ENCODE peak calls at places on chromosomes 12 and 14, in six cellular contexts. E, P, G, Q, R and I are unnamed samples.

GRCh38 chr12:72178244-72178643 is 93.9 kb upstream of the TRHDE start:
- DNase-seq in E (no peak), R (no peak), P (no peak), G (no peak), Q (no peak), I (no peak)

GRCh38 chr14:93042968-93043940 is 72.5 kb downstream of the ITPK1 start:
- DNase-seq in Q (no peak), E (no peak), P (peak), R (no peak), G (peak), I (peak)

GRCh38 chr14:96362071-96362964 is 823 bp downstream of the ATG2B start:
- DNase-seq in P (no peak), E (no peak), R (peak), Q (peak), G (peak), I (peak)

GRCh38 chr12:116677202-116677651 is 60.6 kb downstream of the SPRING1 start:
- DNase-seq in P (no peak), R (no peak), Q (no peak), G (no peak), E (no peak), I (no peak)

GRCh38 chr14:32397871-32398640 is 69.0 kb downstream of the AKAP6 start:
- DNase-seq in P (peak), E (no peak), R (no peak), Q (no peak), G (no peak), I (no peak)

GRCh38 chr14:31777312-31777711 is 216.1 kb downstream of the NUBPL start:
- DNase-seq in R (no peak), G (no peak), Q (no peak), E (no peak), P (no peak), I (no peak)

GRCh38 chr12:75692883-75693282 is 181.5 kb upstream of the KRR1 start:
- DNase-seq in E (no peak), R (no peak), P (no peak), Q (no peak), G (no peak), I (no peak)

GRCh38 chr12:129629901-129630300 is 273.9 kb downstream of the TMEM132D start:
- DNase-seq in P (no peak), Q (peak), E (no peak), G (no peak), R (no peak), I (no peak)

GRCh38 chr12:52630104-52630500 is 11.7 kb upstream of the KRT73 start:
- DNase-seq in G (no peak), E (no peak), Q (no peak), R (no peak), P (no peak), I (no peak)

GRCh38 chr12:31958601-31959000 is 614 bp upstream of the RESF1 start:
- DNase-seq in R (no peak), P (no peak), G (no peak), E (no peak), Q (no peak), I (peak)

GRCh38 chr14:77882631-77883030 is 82.7 kb downstream of the ADCK1 start:
- DNase-seq in P (no peak), E (no peak), G (no peak), R (no peak), Q (no peak), I (peak)

GRCh38 chr14:53384073-53384472 is 230.9 kb upstream of the DDHD1 start:
- DNase-seq in P (no peak), E (no peak), G (no peak), R (no peak), Q (no peak), I (no peak)

GRCh38 chr14:51564986-51565604 is 86.6 kb upstream of the FRMD6 start:
- DNase-seq in Q (no peak), R (no peak), E (no peak), G (peak), P (no peak), I (no peak)

GRCh38 chr14:34461334-34462131 is 507 bp downstream of the SPTSSA start:
- DNase-seq in P (no peak), G (peak), Q (peak), E (peak), R (no peak), I (peak)

GRCh38 chr12:55658635-55659391 is 22.1 kb downstream of the OR10P1 start:
- DNase-seq in E (no peak), R (no peak), G (no peak), Q (no peak), P (no peak), I (no peak)

GRCh38 chr12:12685305-12685704 is 10.7 kb downstream of the GPR19 start:
- DNase-seq in Q (no peak), R (no peak), E (no peak), G (peak), P (no peak), I (peak)

GRCh38 chr12:100388382-100388781 is 31.5 kb downstream of the SLC17A8 start:
- DNase-seq in P (no peak), Q (no peak), G (no peak), E (no peak), R (no peak), I (no peak)

GRCh38 chr12:113190761-113191160 is 5.2 kb downstream of the RITA1 start:
- DNase-seq in P (no peak), Q (no peak), E (no peak), G (peak), R (no peak), I (peak)

GRCh38 chr14:22650960-22651521 is 6.9 kb upstream of the OR6J1 start:
- DNase-seq in P (no peak), Q (peak), R (no peak), E (no peak), G (no peak), I (peak)

GRCh38 chr14:67487937-67488893 is at the start of gene TMEM229B:
- DNase-seq in R (peak), P (no peak), Q (peak), E (peak), G (no peak), I (no peak)

GRCh38 chr14:104880584-104881210 is 15.6 kb downstream of the CEP170B start:
- DNase-seq in G (no peak), P (no peak), R (no peak), Q (no peak), E (no peak), I (no peak)

GRCh38 chr12:114746297-114747074 is 62.5 kb upstream of the TBX3 start:
- DNase-seq in G (no peak), R (no peak), P (peak), E (no peak), Q (no peak), I (peak)

GRCh38 chr14:74571901-74572828 is 39.9 kb downstream of the LTBP2 start:
- DNase-seq in P (peak), G (no peak), E (no peak), Q (peak), R (peak), I (no peak)

GRCh38 chr14:61973981-61974380 is 211.8 kb downstream of the SNAPC1 start:
- DNase-seq in Q (no peak), G (no peak), R (no peak), E (no peak), P (no peak), I (no peak)

GRCh38 chr12:75087656-75088055 is 122.0 kb downstream of the KCNC2 start:
- DNase-seq in P (no peak), G (no peak), Q (no peak), E (no peak), R (no peak), I (peak)

GRCh38 chr14:86915416-86915815 is 1077.6 kb downstream of the GALC start:
- DNase-seq in G (no peak), P (no peak), E (no peak), R (no peak), Q (no peak), I (peak)

GRCh38 chr12:62291888-62292760 is 31.9 kb downstream of the USP15 start:
- DNase-seq in G (no peak), Q (peak), E (no peak), R (peak), P (no peak), I (no peak)

GRCh38 chr12:1619599-1619998 is 9.4 kb upstream of the WNT5B start:
- DNase-seq in P (no peak), Q (peak), E (no peak), R (no peak), G (no peak), I (no peak)

GRCh38 chr12:48442191-48442828 is 30.0 kb upstream of the ANP32D start:
- DNase-seq in P (no peak), E (no peak), G (peak), Q (no peak), R (no peak), I (peak)

GRCh38 chr12:6200266-6201198 is at the start of gene CD9:
- DNase-seq in R (no peak), P (no peak), E (no peak), Q (peak), G (peak), I (peak)

GRCh38 chr14:76056128-76056527 is 70.6 kb downstream of the IFT43 start:
- DNase-seq in E (no peak), G (peak), P (no peak), R (no peak), Q (no peak), I (peak)

GRCh38 chr14:22887990-22888378 is 5.0 kb downstream of the REM2 start:
- DNase-seq in Q (no peak), E (no peak), R (no peak), P (no peak), G (no peak), I (no peak)

GRCh38 chr14:99672506-99673327 is 11.4 kb upstream of the CYP46A1 start:
- DNase-seq in G (no peak), P (no peak), E (no peak), R (no peak), Q (peak), I (peak)

GRCh38 chr12:31589582-31589895 is 1.4 kb downstream of the DENND5B start:
- DNase-seq in P (no peak), G (no peak), Q (peak), R (no peak), E (no peak), I (no peak)

GRCh38 chr12:118137148-118137678 is 1.3 kb downstream of the PEBP1 start:
- DNase-seq in E (no peak), G (no peak), Q (no peak), R (no peak), P (no peak), I (no peak)

GRCh38 chr14:36716614-36717184 is 55.0 kb downstream of the PAX9 start:
- DNase-seq in P (no peak), Q (no peak), G (no peak), E (no peak), R (no peak), I (no peak)